ENCODE peak calls at places on chromosomes 11 and 22, in seven cellular contexts. One of them, this sample, is unnamed.

GRCh38 chr11:61587951-61588695 is 7.2 kb upstream of the SYT7 start:
- DNase-seq in EL: peak
- DNase-seq in germinal center: peak
- DNase-seq in activated CD4-positive, alpha-beta T cell treated with anti-CD3 and anti-CD28 coated beads, Interleukin-2, amount 50 U/mL, for 48 hours: peak
- DNase-seq in pons: no peak
- DNase-seq in stimulated activated CD4-positive, alpha-beta T cell treated with anti-CD3 and anti-CD28 coated beads, Interleukin-15, amount 100 ng/mL, for 48 hours: peak
- DNase-seq in T-helper 1 cell: peak
- DNase-seq in this sample: peak

GRCh38 chr11:14350215-14350614 is 8.8 kb downstream of the RRAS2 start:
- DNase-seq in EL: no peak
- DNase-seq in germinal center: no peak
- DNase-seq in activated CD4-positive, alpha-beta T cell treated with anti-CD3 and anti-CD28 coated beads, Interleukin-2, amount 50 U/mL, for 48 hours: no peak
- DNase-seq in pons: no peak
- DNase-seq in stimulated activated CD4-positive, alpha-beta T cell treated with anti-CD3 and anti-CD28 coated beads, Interleukin-15, amount 100 ng/mL, for 48 hours: no peak
- DNase-seq in T-helper 1 cell: no peak
- DNase-seq in this sample: no peak

GRCh38 chr11:64233913-64234839 is at the start of gene VEGFB:
- DNase-seq in EL: peak
- DNase-seq in germinal center: peak
- DNase-seq in activated CD4-positive, alpha-beta T cell treated with anti-CD3 and anti-CD28 coated beads, Interleukin-2, amount 50 U/mL, for 48 hours: peak
- DNase-seq in pons: no peak
- DNase-seq in stimulated activated CD4-positive, alpha-beta T cell treated with anti-CD3 and anti-CD28 coated beads, Interleukin-15, amount 100 ng/mL, for 48 hours: peak
- DNase-seq in T-helper 1 cell: peak
- DNase-seq in this sample: no peak

GRCh38 chr11:69108559-69108958 is 47.2 kb upstream of the SMIM38 start:
- DNase-seq in EL: no peak
- DNase-seq in germinal center: no peak
- DNase-seq in activated CD4-positive, alpha-beta T cell treated with anti-CD3 and anti-CD28 coated beads, Interleukin-2, amount 50 U/mL, for 48 hours: no peak
- DNase-seq in pons: no peak
- DNase-seq in stimulated activated CD4-positive, alpha-beta T cell treated with anti-CD3 and anti-CD28 coated beads, Interleukin-15, amount 100 ng/mL, for 48 hours: no peak
- DNase-seq in T-helper 1 cell: no peak
- DNase-seq in this sample: no peak

GRCh38 chr11:123588863-123589262 is 65.6 kb downstream of the SCN3B start:
- DNase-seq in EL: no peak
- DNase-seq in germinal center: no peak
- DNase-seq in activated CD4-positive, alpha-beta T cell treated with anti-CD3 and anti-CD28 coated beads, Interleukin-2, amount 50 U/mL, for 48 hours: no peak
- DNase-seq in pons: no peak
- DNase-seq in stimulated activated CD4-positive, alpha-beta T cell treated with anti-CD3 and anti-CD28 coated beads, Interleukin-15, amount 100 ng/mL, for 48 hours: no peak
- DNase-seq in T-helper 1 cell: no peak
- DNase-seq in this sample: no peak

GRCh38 chr22:48426466-48427380 is 1401.0 kb downstream of the BRD1 start:
- DNase-seq in EL: no peak
- DNase-seq in germinal center: no peak
- DNase-seq in activated CD4-positive, alpha-beta T cell treated with anti-CD3 and anti-CD28 coated beads, Interleukin-2, amount 50 U/mL, for 48 hours: no peak
- DNase-seq in pons: no peak
- DNase-seq in stimulated activated CD4-positive, alpha-beta T cell treated with anti-CD3 and anti-CD28 coated beads, Interleukin-15, amount 100 ng/mL, for 48 hours: no peak
- DNase-seq in T-helper 1 cell: no peak
- DNase-seq in this sample: no peak

GRCh38 chr11:60870276-60870675 is 2.9 kb downstream of the ZP1 start:
- DNase-seq in EL: no peak
- DNase-seq in germinal center: no peak
- DNase-seq in activated CD4-positive, alpha-beta T cell treated with anti-CD3 and anti-CD28 coated beads, Interleukin-2, amount 50 U/mL, for 48 hours: peak
- DNase-seq in pons: no peak
- DNase-seq in stimulated activated CD4-positive, alpha-beta T cell treated with anti-CD3 and anti-CD28 coated beads, Interleukin-15, amount 100 ng/mL, for 48 hours: no peak
- DNase-seq in T-helper 1 cell: no peak
- DNase-seq in this sample: peak

GRCh38 chr22:24942301-24942700 is 4.2 kb downstream of the LHFPL7 start:
- DNase-seq in EL: no peak
- DNase-seq in germinal center: no peak
- DNase-seq in activated CD4-positive, alpha-beta T cell treated with anti-CD3 and anti-CD28 coated beads, Interleukin-2, amount 50 U/mL, for 48 hours: no peak
- DNase-seq in pons: no peak
- DNase-seq in stimulated activated CD4-positive, alpha-beta T cell treated with anti-CD3 and anti-CD28 coated beads, Interleukin-15, amount 100 ng/mL, for 48 hours: no peak
- DNase-seq in T-helper 1 cell: no peak
- DNase-seq in this sample: no peak

GRCh38 chr11:106281455-106282173 is 204.2 kb downstream of the AASDHPPT start:
- DNase-seq in EL: peak
- DNase-seq in germinal center: no peak
- DNase-seq in activated CD4-positive, alpha-beta T cell treated with anti-CD3 and anti-CD28 coated beads, Interleukin-2, amount 50 U/mL, for 48 hours: no peak
- DNase-seq in pons: no peak
- DNase-seq in stimulated activated CD4-positive, alpha-beta T cell treated with anti-CD3 and anti-CD28 coated beads, Interleukin-15, amount 100 ng/mL, for 48 hours: no peak
- DNase-seq in T-helper 1 cell: no peak
- DNase-seq in this sample: no peak

GRCh38 chr11:108854366-108854765 is 189.5 kb downstream of the DDX10 start:
- DNase-seq in EL: no peak
- DNase-seq in germinal center: peak
- DNase-seq in activated CD4-positive, alpha-beta T cell treated with anti-CD3 and anti-CD28 coated beads, Interleukin-2, amount 50 U/mL, for 48 hours: no peak
- DNase-seq in pons: no peak
- DNase-seq in stimulated activated CD4-positive, alpha-beta T cell treated with anti-CD3 and anti-CD28 coated beads, Interleukin-15, amount 100 ng/mL, for 48 hours: no peak
- DNase-seq in T-helper 1 cell: no peak
- DNase-seq in this sample: no peak

GRCh38 chr11:3357994-3358676 is 20.8 kb downstream of the ZNF195 start:
- DNase-seq in EL: no peak
- DNase-seq in germinal center: no peak
- DNase-seq in activated CD4-positive, alpha-beta T cell treated with anti-CD3 and anti-CD28 coated beads, Interleukin-2, amount 50 U/mL, for 48 hours: no peak
- DNase-seq in pons: no peak
- DNase-seq in stimulated activated CD4-positive, alpha-beta T cell treated with anti-CD3 and anti-CD28 coated beads, Interleukin-15, amount 100 ng/mL, for 48 hours: no peak
- DNase-seq in T-helper 1 cell: no peak
- DNase-seq in this sample: no peak

GRCh38 chr11:26843539-26843938 is 121.7 kb upstream of the SLC5A12 start:
- DNase-seq in EL: no peak
- DNase-seq in germinal center: no peak
- DNase-seq in activated CD4-positive, alpha-beta T cell treated with anti-CD3 and anti-CD28 coated beads, Interleukin-2, amount 50 U/mL, for 48 hours: no peak
- DNase-seq in pons: no peak
- DNase-seq in stimulated activated CD4-positive, alpha-beta T cell treated with anti-CD3 and anti-CD28 coated beads, Interleukin-15, amount 100 ng/mL, for 48 hours: no peak
- DNase-seq in T-helper 1 cell: no peak
- DNase-seq in this sample: no peak

GRCh38 chr22:23306438-23306921 is 126.2 kb downstream of the BCR start:
- DNase-seq in EL: peak
- DNase-seq in germinal center: no peak
- DNase-seq in activated CD4-positive, alpha-beta T cell treated with anti-CD3 and anti-CD28 coated beads, Interleukin-2, amount 50 U/mL, for 48 hours: no peak
- DNase-seq in pons: no peak
- DNase-seq in stimulated activated CD4-positive, alpha-beta T cell treated with anti-CD3 and anti-CD28 coated beads, Interleukin-15, amount 100 ng/mL, for 48 hours: no peak
- DNase-seq in T-helper 1 cell: no peak
- DNase-seq in this sample: no peak

This sample was measured in cerebellar cortex.